ENCODE peak calls at places on chromosome 17, in seven cellular contexts. M is GM04504, B is ecto neural progenitor cell, X is RWPE1, C is H9, A is aorta, V is cardiac muscle cell. T is an unnamed sample.

GRCh38 chr17:8896641-8897635 is 29.5 kb upstream of the PIK3R6 start:
- DNase-seq in M (no peak), B (peak), X (no peak), C (no peak), A (peak), V (no peak), T (no peak)

GRCh38 chr17:81239714-81240555 is 817 bp downstream of the NDUFAF8 start:
- DNase-seq in M (no peak), B (no peak), X (no peak), C (no peak), A (no peak), V (no peak), T (no peak)

GRCh38 chr17:35089846-35090193 is 26.3 kb upstream of the RFFL start:
- DNase-seq in M (no peak), B (no peak), X (peak), C (peak), A (no peak), V (peak), T (no peak)

GRCh38 chr17:44374306-44375195 is 10.9 kb upstream of the FAM171A2 start:
- DNase-seq in M (no peak), B (peak), X (no peak), C (peak), A (peak), V (no peak), T (no peak)

GRCh38 chr17:74417178-74418045 is 14.5 kb upstream of the GPRC5C start:
- DNase-seq in M (no peak), B (no peak), X (peak), C (peak), A (no peak), V (peak), T (no peak)

GRCh38 chr17:65670667-65671371 is 109.4 kb upstream of the AXIN2 start:
- DNase-seq in M (no peak), B (no peak), X (no peak), C (no peak), A (no peak), V (no peak), T (no peak)

GRCh38 chr17:63838586-63839184 is 3.8 kb downstream of the SMARCD2 start:
- DNase-seq in M (peak), B (peak), X (peak), C (no peak), A (peak), V (peak), T (peak)

GRCh38 chr17:4823373-4824089 is 9.6 kb upstream of the MINK1 start:
- DNase-seq in M (no peak), B (no peak), X (no peak), C (no peak), A (no peak), V (no peak), T (no peak)

GRCh38 chr17:77086433-77087010 is 54.2 kb upstream of the SEC14L1 start:
- DNase-seq in M (no peak), B (peak), X (peak), C (peak), A (peak), V (peak), T (peak)

GRCh38 chr17:63519972-63520882 is 2.9 kb upstream of the KCNH6 start:
- DNase-seq in M (no peak), B (no peak), X (no peak), C (no peak), A (no peak), V (no peak), T (no peak)

GRCh38 chr17:19508327-19508867 is 25.3 kb upstream of the SLC47A1 start:
- DNase-seq in M (no peak), B (peak), X (no peak), C (peak), A (peak), V (no peak), T (no peak)

GRCh38 chr17:42531455-42532354 is 4.3 kb upstream of the NAGLU start:
- DNase-seq in M (no peak), B (peak), X (no peak), C (peak), A (peak), V (peak), T (peak)

GRCh38 chr17:3890082-3890892 is 2.6 kb downstream of the CAMKK1 start:
- DNase-seq in M (peak), B (no peak), X (peak), C (no peak), A (peak), V (peak), T (no peak)

GRCh38 chr17:37700881-37701280 is 44.0 kb downstream of the HNF1B start:
- DNase-seq in M (no peak), B (no peak), X (no peak), C (no peak), A (no peak), V (no peak), T (no peak)

GRCh38 chr17:63685021-63685420 is 14.9 kb downstream of the LIMD2 start:
- DNase-seq in M (no peak), B (no peak), X (no peak), C (no peak), A (no peak), V (peak), T (no peak)

GRCh38 chr17:29155235-29155965 is 24.8 kb downstream of the MYO18A start:
- DNase-seq in M (no peak), B (no peak), X (peak), C (peak), A (peak), V (peak), T (peak)

GRCh38 chr17:76262732-76263344 is 2.3 kb upstream of the UBALD2 start:
- DNase-seq in M (no peak), B (no peak), X (no peak), C (no peak), A (no peak), V (no peak), T (no peak)

GRCh38 chr17:80364091-80364691 is 50.8 kb upstream of the ENDOV start:
- DNase-seq in M (no peak), B (peak), X (peak), C (peak), A (peak), V (peak), T (no peak)

GRCh38 chr17:77535435-77535834 is 394.7 kb downstream of the SEC14L1 start:
- DNase-seq in M (no peak), B (no peak), X (no peak), C (peak), A (peak), V (peak), T (no peak)

GRCh38 chr17:28173801-28174200 is 131.3 kb downstream of the NLK start:
- DNase-seq in M (no peak), B (no peak), X (no peak), C (no peak), A (no peak), V (peak), T (no peak)

GRCh38 chr17:8563981-8564602 is 66.4 kb downstream of the MYH10 start:
- DNase-seq in M (peak), B (no peak), X (no peak), C (no peak), A (no peak), V (no peak), T (no peak)

GRCh38 chr17:4162775-4163498 is 19.9 kb downstream of the CYB5D2 start:
- DNase-seq in M (no peak), B (no peak), X (no peak), C (no peak), A (no peak), V (peak), T (no peak)

GRCh38 chr17:50547736-50548083 is 736 bp downstream of the SPATA20 start:
- DNase-seq in M (no peak), B (no peak), X (no peak), C (no peak), A (no peak), V (no peak), T (no peak)

GRCh38 chr17:47704116-47704515 is 10.2 kb downstream of the TBKBP1 start:
- DNase-seq in M (no peak), B (no peak), X (no peak), C (no peak), A (peak), V (no peak), T (no peak)

GRCh38 chr17:51711581-51711980 is 446.9 kb downstream of the CA10 start:
- DNase-seq in M (no peak), B (peak), X (no peak), C (peak), A (no peak), V (no peak), T (no peak)